ENCODE peak calls at places on chromosomes 6 and 20, in six cellular contexts. F is PC-3, N is neuronal stem cell, L is uterus, Q is breast epithelium, R is hepatocyte. X is an unnamed sample. For H3K4me1, the result is how much of the 10 kb centered on the place peaks cover.

GRCh38 chr6:112806163-112806900 is 459.2 kb downstream of the RFPL4B start:
- DNase-seq in F (no peak), N (no peak), L (no peak), Q (no peak), R (no peak), X (no peak)

GRCh38 chr20:23320317-23320716 is 30.3 kb upstream of the NXT1 start:
- DNase-seq in F (peak), N (no peak), L (no peak), Q (no peak), R (peak), X (no peak)

GRCh38 chr20:59525500-59526241 is 78.7 kb upstream of the PHACTR3 start:
- DNase-seq in F (peak), N (peak), L (no peak), Q (no peak), R (peak), X (no peak)

GRCh38 chr6:112571886-112572285 is 224.8 kb downstream of the RFPL4B start:
- DNase-seq in F (peak), N (no peak), L (no peak), Q (no peak), R (no peak), X (no peak)

GRCh38 chr6:1497593-1498105 is 108.3 kb downstream of the FOXF2 start:
- DNase-seq in F (no peak), N (no peak), L (no peak), Q (no peak), R (no peak), X (no peak)

GRCh38 chr6:53718597-53719460 is 53.3 kb upstream of the KLHL31 start:
- DNase-seq in F (peak), N (peak), L (peak), Q (no peak), R (peak), X (peak)

GRCh38 chr20:61697666-61698597 is 367.7 kb downstream of the TAF4 start:
- DNase-seq in F (no peak), N (no peak), L (no peak), Q (no peak), R (no peak), X (no peak)

GRCh38 chr6:138397128-138397814 is 6.8 kb upstream of the HEBP2 start:
- DNase-seq in F (no peak), N (no peak), L (no peak), Q (no peak), R (no peak), X (no peak)

GRCh38 chr6:143408151-143408786 is 42.2 kb downstream of the ADAT2 start:
- DNase-seq in F (peak), N (no peak), L (no peak), Q (no peak), R (no peak), X (no peak)

GRCh38 chr6:141413196-141413595 is 719.5 kb upstream of the GJE1 start:
- DNase-seq in F (no peak), N (no peak), L (no peak), Q (no peak), R (no peak), X (no peak)

GRCh38 chr20:6921717-6922386 is 154.4 kb downstream of the BMP2 start:
- DNase-seq in F (no peak), N (no peak), L (no peak), Q (no peak), R (no peak), X (no peak)

GRCh38 chr20:63067721-63068560 is 61.2 kb upstream of the BHLHE23 start:
- DNase-seq in F (no peak), N (no peak), L (no peak), Q (no peak), R (no peak), X (no peak)

GRCh38 chr20:25220021-25220730 is 24.7 kb downstream of the ENTPD6 start:
- DNase-seq in F (no peak), N (no peak), L (peak), Q (no peak), R (no peak), X (no peak)

GRCh38 chr6:91708534-91708933 is 1121.7 kb upstream of the MAP3K7 start:
- DNase-seq in F (peak), N (no peak), L (no peak), Q (no peak), R (no peak), X (no peak)

GRCh38 chr6:126123226-126123625 is 136.9 kb downstream of the TRMT11 start:
- DNase-seq in F (no peak), N (no peak), L (no peak), Q (no peak), R (peak), X (no peak)

GRCh38 chr6:170080828-170081368 is 210.0 kb downstream of the DLL1 start:
- DNase-seq in F (no peak), N (peak), L (no peak), Q (peak), R (no peak), X (peak)

GRCh38 chr20:25685276-25686080 is 11.2 kb downstream of the ZNF337 start:
- DNase-seq in F (no peak), N (no peak), L (no peak), Q (no peak), R (no peak), X (no peak)

GRCh38 chr20:59014680-59015389 is 4.4 kb upstream of the TUBB1 start:
- DNase-seq in F (no peak), N (no peak), L (no peak), Q (no peak), R (no peak), X (no peak)

GRCh38 chr20:24164360-24164759 is 175.8 kb upstream of the GGTLC1 start:
- DNase-seq in F (peak), N (no peak), L (no peak), Q (no peak), R (no peak), X (no peak)

GRCh38 chr6:8108031-8108660 is 5.8 kb upstream of the EEF1E1 start:
- DNase-seq in F (peak), N (no peak), L (no peak), Q (no peak), R (peak), X (no peak)

GRCh38 chr6:166469426-166469961 is 86.8 kb upstream of the MPC1 start:
- DNase-seq in F (no peak), N (no peak), L (peak), Q (no peak), R (no peak), X (no peak)

GRCh38 chr20:7770046-7770445 is 170.2 kb downstream of the HAO1 start:
- DNase-seq in F (no peak), N (no peak), L (no peak), Q (no peak), R (no peak), X (no peak)

GRCh38 chr6:26362093-26362835 is 2.7 kb upstream of the BTN3A2 start:
- DNase-seq in F (no peak), N (no peak), L (no peak), Q (no peak), R (no peak), X (no peak)

GRCh38 chr6:37137881-37138568 is 31.9 kb upstream of the PIM1 start:
- DNase-seq in F (peak), N (no peak), L (no peak), Q (no peak), R (peak), X (no peak)

GRCh38 chr6:11500008-11500407 is 37.5 kb upstream of the TMEM170B start:
- DNase-seq in F (peak), N (no peak), L (no peak), Q (no peak), R (no peak), X (no peak)

GRCh38 chr20:17315491-17316231 is 88.8 kb downstream of the PCSK2 start:
- DNase-seq in F (no peak), N (no peak), L (no peak), Q (no peak), R (no peak), X (no peak)

GRCh38 chr6:34021839-34022190 is 124.1 kb downstream of the GRM4 start:
- DNase-seq in F (no peak), N (no peak), L (no peak), Q (no peak), R (no peak), X (no peak)

GRCh38 chr20:35506179-35506578 is 23.3 kb downstream of the C20orf173 start:
- DNase-seq in F (no peak), N (no peak), L (no peak), Q (no peak), R (no peak), X (no peak)

GRCh38 chr6:66526061-66526460 is 819.0 kb upstream of the EYS start:
- DNase-seq in F (no peak), N (no peak), L (no peak), Q (no peak), R (no peak), X (no peak)

GRCh38 chr6:165899592-165899991 is 236.6 kb upstream of the PDE10A start:
- DNase-seq in F (no peak), N (no peak), L (no peak), Q (no peak), R (no peak), X (no peak)

GRCh38 chr20:58623579-58624473 is 27.3 kb upstream of the STX16 start:
- DNase-seq in F (peak), N (no peak), L (peak), Q (peak), R (peak), X (no peak)

GRCh38 chr6:142162780-142163179 is 15.7 kb downstream of the VTA1 start:
- DNase-seq in F (no peak), N (no peak), L (no peak), Q (no peak), R (no peak), X (no peak)

GRCh38 chr20:23800865-23801264 is 25.7 kb downstream of the CST2 start:
- DNase-seq in F (no peak), N (no peak), L (no peak), Q (no peak), R (no peak), X (no peak)

GRCh38 chr20:19022118-19022575 is 190.3 kb upstream of the SLC24A3 start:
- DNase-seq in F (no peak), N (no peak), L (no peak), Q (no peak), R (no peak), X (no peak)

GRCh38 chr6:13406781-13407180 is 78.4 kb upstream of the TBC1D7 start:
- DNase-seq in F (no peak), N (no peak), L (no peak), Q (no peak), R (no peak), X (no peak)

GRCh38 chr6:13407368-13407708 is 79.0 kb upstream of the TBC1D7 start:
- DNase-seq in F (no peak), N (no peak), L (no peak), Q (no peak), R (no peak), X (no peak)

GRCh38 chr6:13406051-13406477 is 77.7 kb upstream of the TBC1D7 start:
- DNase-seq in F (no peak), N (no peak), L (no peak), Q (no peak), R (no peak), X (no peak)

GRCh38 chr6:13409991-13410390 is 77.4 kb downstream of the GFOD1 start:
- DNase-seq in F (no peak), N (no peak), L (no peak), Q (no peak), R (no peak), X (no peak)

GRCh38 chr6:13407709-13408695 is 79.4 kb downstream of the GFOD1 start:
- DNase-seq in F (peak), N (no peak), L (no peak), Q (no peak), R (no peak), X (no peak)
- H3K4me1 ChIP-seq in F (under half), N (under half), L (under half), Q (under half), R (under half), X (half or more)

GRCh38 chr6:158558415-158559306 is 1.2 kb upstream of the TMEM181 start:
- DNase-seq in F (no peak), N (no peak), L (no peak), Q (no peak), R (no peak), X (no peak)

GRCh38 chr6:158559895-158560786 is at the start of gene TMEM181:
- DNase-seq in F (peak), N (peak), L (peak), Q (peak), R (peak), X (peak)

GRCh38 chr6:158556113-158556512 is 3.8 kb upstream of the TMEM181 start:
- DNase-seq in F (no peak), N (no peak), L (no peak), Q (no peak), R (no peak), X (no peak)

GRCh38 chr6:158559338-158559894 is 475 bp upstream of the TMEM181 start:
- DNase-seq in F (no peak), N (no peak), L (no peak), Q (no peak), R (no peak), X (no peak)

DNA sequence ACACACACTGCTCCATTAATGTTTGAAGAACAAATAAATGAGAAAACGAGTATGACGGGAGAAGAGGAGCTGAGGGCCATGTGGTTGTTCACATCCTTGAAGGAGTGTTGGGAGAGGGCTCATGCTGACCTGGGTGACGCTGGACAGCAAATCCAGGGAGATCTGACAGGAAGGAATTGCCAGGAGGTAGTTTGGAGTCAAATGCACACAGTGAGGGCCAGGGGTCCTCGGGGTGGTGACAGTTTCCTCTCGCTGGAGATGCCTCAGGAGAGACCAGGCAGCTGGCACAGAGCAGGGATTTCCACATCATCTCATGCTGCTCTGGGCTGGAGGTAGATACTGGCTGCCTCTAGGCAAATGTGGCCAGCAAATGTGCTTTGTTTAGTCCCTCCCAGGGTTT is 2.0 kb upstream of the TMEM181 start:
- DNase-seq in F (no peak), N (no peak), L (no peak), Q (no peak), R (no peak), X (no peak)
- H3K4me1 ChIP-seq in F (under half), N (under half), L (under half), Q (under half), R (under half), X (under half)

GRCh38 chr6:117548797-117549301 is 53.5 kb downstream of the GOPC start:
- DNase-seq in F (peak), N (no peak), L (no peak), Q (no peak), R (no peak), X (no peak)

GRCh38 chr6:117544725-117545124 is 57.6 kb downstream of the GOPC start:
- DNase-seq in F (no peak), N (no peak), L (no peak), Q (no peak), R (no peak), X (no peak)

GRCh38 chr6:117547688-117548621 is 54.4 kb downstream of the GOPC start:
- DNase-seq in F (no peak), N (no peak), L (peak), Q (no peak), R (no peak), X (peak)

GRCh38 chr6:117545161-117545595 is 57.1 kb downstream of the GOPC start:
- DNase-seq in F (peak), N (no peak), L (no peak), Q (no peak), R (peak), X (peak)

DNA sequence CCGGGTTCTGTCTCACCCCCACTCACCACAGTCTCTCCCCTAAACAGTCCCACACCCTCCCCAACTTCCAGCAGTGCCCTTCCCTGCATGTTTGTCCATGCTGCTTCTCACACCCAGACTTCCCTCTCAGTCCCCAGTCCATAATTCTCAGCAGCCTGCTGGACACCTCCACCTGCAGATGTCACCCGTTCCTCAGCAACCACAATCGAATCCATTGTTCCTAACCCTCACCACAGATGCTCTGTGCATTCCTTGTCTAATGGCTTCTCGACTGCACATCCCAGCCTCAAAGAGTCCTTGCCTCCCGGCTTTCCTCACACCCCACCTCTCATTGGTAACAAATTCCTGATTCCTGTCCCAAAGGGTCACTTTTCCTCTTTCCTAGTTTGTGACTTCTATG is 55.6 kb downstream of the GOPC start:
- DNase-seq in F (no peak), N (no peak), L (no peak), Q (no peak), R (no peak), X (no peak)
- H3K4me1 ChIP-seq in F (under half), N (under half), L (under half), Q (under half), R (under half), X (under half)

DNA sequence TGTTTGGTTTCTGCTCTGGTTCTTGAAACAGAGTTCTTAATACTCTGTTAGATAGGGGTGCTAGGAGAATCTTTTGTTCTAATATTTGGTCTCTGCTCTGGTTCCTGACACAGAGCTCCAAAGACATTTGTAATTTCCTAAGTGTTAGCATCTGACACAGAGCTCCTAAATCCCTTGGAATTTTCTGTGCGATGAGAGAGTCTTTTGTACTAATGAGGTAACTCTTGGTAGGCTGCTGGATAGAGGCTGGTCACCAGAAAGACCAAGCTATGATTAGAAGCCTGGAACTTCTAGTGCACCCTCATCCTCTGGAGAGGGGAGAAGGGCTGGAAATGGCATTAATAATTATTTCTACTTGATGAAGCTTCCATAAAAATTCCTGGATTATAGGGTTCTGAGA is 7.7 kb upstream of the CD109 start:
- DNase-seq in F (no peak), N (no peak), L (no peak), Q (no peak), R (no peak), X (no peak)
- H3K4me1 ChIP-seq in F (under half), N (under half), L (under half), Q (under half), R (under half), X (under half)

GRCh38 chr6:30752164-30752927 is 8.0 kb upstream of the IER3 start:
- DNase-seq in F (peak), N (no peak), L (peak), Q (peak), R (peak), X (peak)
- H3K4me1 ChIP-seq in F (half or more), N (under half), L (under half), Q (under half), R (under half), X (under half)

GRCh38 chr6:45487645-45488044 is 109.9 kb upstream of the SUPT3H start:
- DNase-seq in F (no peak), N (no peak), L (no peak), Q (no peak), R (no peak), X (no peak)

GRCh38 chr6:45488269-45488668 is 110.5 kb upstream of the SUPT3H start:
- DNase-seq in F (no peak), N (no peak), L (no peak), Q (no peak), R (no peak), X (no peak)

GRCh38 chr6:45488884-45489283 is 111.2 kb upstream of the SUPT3H start:
- DNase-seq in F (no peak), N (no peak), L (no peak), Q (no peak), R (no peak), X (no peak)

GRCh38 chr6:45483501-45483900 is 105.8 kb upstream of the SUPT3H start:
- DNase-seq in F (no peak), N (no peak), L (no peak), Q (no peak), R (no peak), X (no peak)

GRCh38 chr6:45486739-45487138 is 109.0 kb upstream of the SUPT3H start:
- DNase-seq in F (no peak), N (no peak), L (no peak), Q (no peak), R (no peak), X (no peak)
- H3K4me1 ChIP-seq in F (under half), N (under half), L (under half), Q (under half), R (under half), X (under half)

GRCh38 chr20:53736757-53737403 is 143.2 kb upstream of the ZNF217 start:
- DNase-seq in F (peak), N (no peak), L (no peak), Q (no peak), R (no peak), X (no peak)
- H3K4me1 ChIP-seq in F (half or more), N (half or more), L (under half), Q (under half), R (half or more), X (under half)

GRCh38 chr6:28137458-28138020 is 4.1 kb upstream of the ZKSCAN8 start:
- DNase-seq in F (no peak), N (no peak), L (no peak), Q (no peak), R (peak), X (no peak)
- H3K4me1 ChIP-seq in F (under half), N (under half), L (under half), Q (under half), R (under half), X (under half)

GRCh38 chr6:35601331-35602132 is 87.2 kb downstream of the FKBP5 start:
- DNase-seq in F (peak), N (no peak), L (peak), Q (no peak), R (peak), X (peak)
- H3K4me1 ChIP-seq in F (half or more), N (under half), L (under half), Q (under half), R (under half), X (half or more)

DNA sequence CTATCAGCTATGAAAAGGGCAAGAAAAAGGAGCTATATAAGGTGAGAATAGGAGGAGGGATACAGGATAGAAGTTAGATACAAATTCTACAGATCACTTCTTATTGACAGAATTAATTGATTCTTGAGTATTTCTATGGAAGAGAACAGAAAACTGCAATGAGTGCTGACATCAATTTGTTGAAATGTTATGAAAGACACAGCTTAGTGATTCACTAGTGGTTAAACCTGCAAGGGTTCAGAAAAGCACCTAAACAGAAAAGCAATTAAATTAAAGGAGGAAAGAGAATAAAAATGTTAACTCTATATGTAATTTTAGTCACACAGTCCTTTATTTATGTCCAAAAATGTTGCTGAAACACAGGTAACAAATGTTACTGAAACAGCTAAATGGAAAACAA is 254.4 kb upstream of the RUNX2 start:
- DNase-seq in F (no peak), N (no peak), L (no peak), Q (no peak), R (no peak), X (no peak)
- H3K4me1 ChIP-seq in F (under half), N (under half), L (under half), Q (under half), R (under half), X (under half)

X was measured in gastrocnemius medialis.